ENCODE peak calls at places on chromosomes 6 and 20, in six cellular contexts. M, J, A, P, I and V are unnamed samples.

GRCh38 chr6:79874531-79875132 is 72.7 kb downstream of the ELOVL4 start:
- DNase-seq in A (no peak), J (no peak), I (no peak), P (no peak), M (peak), V (no peak)

GRCh38 chr6:134078166-134078565 is 25.7 kb upstream of the SLC2A12 start:
- DNase-seq in P (no peak), M (no peak), A (no peak), I (no peak), J (no peak), V (no peak)

GRCh38 chr6:166502453-166502852 is 84.0 kb downstream of the RAMACL start:
- DNase-seq in A (no peak), M (no peak), J (no peak), I (no peak), P (no peak), V (no peak)

GRCh38 chr6:21653902-21654301 is 60.4 kb downstream of the SOX4 start:
- DNase-seq in P (peak), A (peak), M (no peak), J (no peak), I (peak), V (no peak)

GRCh38 chr6:80607814-80608391 is 501.4 kb downstream of the BCKDHB start:
- DNase-seq in M (peak), P (no peak), J (peak), I (peak), A (no peak), V (no peak)

GRCh38 chr6:1917628-1918371 is 308.1 kb downstream of the FOXC1 start:
- DNase-seq in A (no peak), I (peak), M (peak), P (no peak), J (peak), V (no peak)

GRCh38 chr6:73644941-73645591 is 8.7 kb downstream of the SLC17A5 start:
- DNase-seq in M (no peak), P (no peak), A (no peak), I (no peak), J (no peak), V (no peak)

GRCh38 chr6:92124126-92124525 is 1295.2 kb downstream of the EPHA7 start:
- DNase-seq in A (no peak), P (no peak), I (no peak), M (peak), J (peak), V (no peak)

GRCh38 chr20:41150664-41151063 is 13.3 kb downstream of the PLCG1 start:
- DNase-seq in A (no peak), I (peak), M (no peak), J (peak), P (no peak), V (no peak)

GRCh38 chr20:11497543-11497942 is 420.1 kb upstream of the BTBD3 start:
- DNase-seq in A (no peak), M (no peak), I (peak), J (no peak), P (no peak), V (peak)

GRCh38 chr6:170100046-170100445 is 190.8 kb downstream of the DLL1 start:
- DNase-seq in J (no peak), I (no peak), P (peak), M (no peak), A (no peak), V (no peak)

GRCh38 chr20:64055396-64055892 is 6.0 kb upstream of the SOX18 start:
- DNase-seq in P (no peak), J (no peak), I (no peak), A (no peak), M (no peak), V (no peak)

GRCh38 chr6:10309826-10310405 is 105.0 kb downstream of the TFAP2A start:
- DNase-seq in M (no peak), A (no peak), P (no peak), I (peak), J (no peak), V (no peak)

GRCh38 chr6:36984581-36985383 is 1.2 kb downstream of the MTCH1 start:
- DNase-seq in P (peak), J (peak), M (peak), I (peak), A (peak), V (peak)

DNA sequence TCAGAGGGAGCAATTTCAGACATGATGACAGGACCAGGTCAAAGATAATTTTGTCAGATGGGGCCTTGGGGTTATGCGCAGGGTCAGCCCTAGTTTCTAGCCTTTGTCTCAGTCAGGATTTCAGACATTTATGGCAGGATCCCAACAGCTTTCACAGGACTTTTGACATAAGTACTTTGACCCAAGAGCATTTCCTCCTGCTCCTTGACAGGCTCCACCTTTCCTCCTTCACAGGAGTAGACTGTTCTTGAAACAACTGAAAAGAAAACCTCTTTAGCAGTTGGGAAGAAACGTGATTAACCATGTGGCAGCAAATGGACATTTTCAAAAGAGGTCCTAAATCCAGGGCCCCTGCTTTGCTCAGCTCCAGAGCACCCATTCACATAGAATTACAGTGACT is 120.4 kb upstream of the MAP3K7 start:
- DNase-seq in M (no peak), I (no peak), P (no peak), A (no peak), J (no peak), V (no peak)
- H2BK15ac ChIP-seq in M (no peak), I (no peak), P (no peak), A (no peak), J (no peak), V (no peak)

GRCh38 chr6:5260111-5260620 is 584 bp downstream of the LYRM4 start:
- DNase-seq in P (no peak), J (peak), M (peak), A (peak), I (peak), V (no peak)
- H2BK5ac ChIP-seq in P (no peak), J (peak), M (no peak), A (no peak), I (no peak), V (no peak)

DNA sequence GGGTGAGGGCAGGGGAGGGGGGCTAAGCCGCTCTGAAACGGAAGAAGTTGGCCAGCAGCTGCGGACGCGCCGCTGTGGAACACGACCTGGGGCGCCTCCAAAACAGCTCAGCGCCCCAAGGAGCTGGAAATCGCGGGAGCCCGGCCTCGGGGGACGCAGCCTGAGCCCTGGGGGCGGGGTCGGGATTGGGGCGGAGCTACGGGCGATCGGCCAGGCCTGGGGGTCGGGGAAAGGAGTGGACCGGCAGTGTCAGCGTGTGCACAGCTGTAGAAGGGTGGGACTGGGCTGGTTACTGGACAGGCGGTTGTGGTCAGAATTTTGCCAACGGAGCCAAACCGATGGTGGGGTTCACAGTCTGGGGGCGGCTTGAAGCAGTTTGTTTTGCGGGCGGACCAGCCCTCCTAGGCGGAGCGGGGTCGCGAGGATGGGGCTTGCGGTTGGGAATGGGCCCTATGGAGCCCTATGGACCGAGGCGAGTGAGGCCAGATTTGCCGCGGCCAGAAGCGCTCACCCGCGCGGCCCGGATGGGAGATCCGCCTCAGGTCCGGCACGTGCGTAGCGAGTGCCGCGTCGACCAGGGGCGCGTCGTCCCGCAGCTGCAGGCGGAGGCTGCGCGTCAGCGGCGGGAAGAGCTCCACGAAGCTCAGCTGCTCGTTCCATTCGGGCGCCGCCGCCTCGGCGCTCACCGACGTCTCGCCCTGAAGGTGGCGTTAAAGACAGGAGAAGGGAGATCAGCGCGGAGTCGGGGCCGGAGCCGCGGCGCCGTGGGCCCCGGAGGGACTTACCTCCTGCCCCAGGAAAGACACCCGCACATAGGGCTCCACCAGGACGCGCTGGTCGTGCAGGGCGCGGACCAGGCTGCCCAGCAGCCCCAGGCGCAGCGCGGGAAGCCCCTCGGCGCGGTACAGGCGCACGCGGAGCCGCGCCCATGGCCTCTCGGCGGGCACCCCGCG is 14.3 kb upstream of the SPAG4 start:
- DNase-seq in A (peak), P (peak), M (peak), J (peak), I (peak), V (peak)
- H3K4me2 ChIP-seq in A (peak), P (peak), M (peak), J (peak), I (peak), V (peak)

DNA sequence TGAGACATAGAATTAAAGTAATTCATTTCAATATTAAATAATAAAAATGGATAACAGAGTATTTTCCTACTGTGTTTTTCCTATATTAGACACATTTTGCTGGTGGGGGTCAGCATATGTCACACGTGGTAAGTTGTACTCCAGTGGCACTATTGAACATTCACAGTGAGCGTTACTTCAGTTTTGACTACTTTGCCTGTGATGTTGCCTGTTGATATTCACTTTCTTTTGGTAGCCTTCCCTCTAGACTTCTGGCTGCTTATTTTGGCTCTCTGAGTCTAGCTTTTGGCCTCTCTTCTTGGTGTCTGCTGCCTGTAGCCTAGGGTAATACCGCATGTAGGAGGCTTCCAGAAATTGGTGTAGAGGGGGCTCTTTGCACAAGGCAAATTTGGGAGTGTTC is 64.4 kb upstream of the TFB1M start:
- DNase-seq in A (no peak), I (no peak), P (no peak), J (no peak), M (no peak), V (no peak)
- H2BK15ac ChIP-seq in A (no peak), I (no peak), P (no peak), J (peak), M (no peak), V (no peak)

GRCh38 chr6:159691963-159692287 is 1.1 kb downstream of the SOD2 start:
- DNase-seq in A (no peak), P (no peak), J (no peak), M (peak), I (peak), V (no peak)

GRCh38 chr6:159693894-159694545 is 979 bp upstream of the SOD2 start:
- DNase-seq in A (peak), M (peak), I (peak), J (peak), P (no peak), V (no peak)

GRCh38 chr6:159692303-159693127 is 526 bp downstream of the SOD2 start:
- DNase-seq in A (peak), I (peak), P (no peak), J (peak), M (peak), V (peak)

GRCh38 chr6:159691133-159691962 is 1.7 kb downstream of the SOD2 start:
- DNase-seq in M (peak), J (peak), I (peak), P (no peak), A (no peak), V (no peak)

GRCh38 chr6:159693128-159693893 is at the start of gene SOD2:
- DNase-seq in A (peak), J (peak), P (peak), I (peak), M (peak), V (peak)
- H2BK5ac ChIP-seq in A (no peak), J (peak), P (peak), I (peak), M (peak), V (peak)

GRCh38 chr6:25332165-25332564 is 53.0 kb downstream of the CARMIL1 start:
- DNase-seq in J (no peak), I (no peak), P (no peak), M (no peak), A (no peak), V (no peak)
- H3K4me2 ChIP-seq in J (no peak), I (no peak), P (no peak), M (no peak), A (no peak), V (no peak)

GRCh38 chr6:125165256-125165655 is 11.7 kb downstream of the TPD52L1 start:
- DNase-seq in M (no peak), I (no peak), A (no peak), P (no peak), J (peak), V (no peak)
- H2BK15ac ChIP-seq in M (no peak), I (no peak), A (no peak), P (no peak), J (no peak), V (no peak)